ENCODE peak calls at places on chromosomes 2 and 18, in seven cellular contexts. Z is hepatocyte, G is A549, K is tibial nerve, Q is AG04450, D is IMR-90, M is coronary artery. R is an unnamed sample.

GRCh38 chr2:3288455-3289163 is 89.0 kb downstream of the EIPR1 start:
- DNase-seq in Z (no peak), G (no peak), K (no peak), Q (no peak), D (no peak), M (no peak), R (no peak)

GRCh38 chr2:56713161-56713676 is 529.4 kb downstream of the CCDC85A start:
- DNase-seq in Z (no peak), G (no peak), K (no peak), Q (no peak), D (peak; percentile 16), M (no peak), R (no peak)

GRCh38 chr2:3827673-3828575 is 124.5 kb downstream of the DCDC2C start:
- DNase-seq in Z (peak; percentile 42), G (peak; percentile 35), K (peak; percentile 31), Q (peak; percentile 4), D (peak; percentile 36), M (no peak), R (no peak)

GRCh38 chr2:9699139-9699823 is 68.5 kb upstream of the YWHAQ start:
- DNase-seq in Z (peak; percentile 52), G (peak; percentile 61), K (no peak), Q (peak; percentile 41), D (peak; percentile 86), M (no peak), R (no peak)

GRCh38 chr2:109089602-109090300 is 39.3 kb upstream of the SH3RF3 start:
- DNase-seq in Z (no peak), G (no peak), K (no peak), Q (no peak), D (peak; percentile 73), M (no peak), R (no peak)

GRCh38 chr2:238308177-238308576 is 12.1 kb upstream of the TRAF3IP1 start:
- DNase-seq in Z (no peak), G (no peak), K (no peak), Q (no peak), D (no peak), M (no peak), R (no peak)

GRCh38 chr2:134601266-134601665 is 117.5 kb downstream of the TMEM163 start:
- DNase-seq in Z (no peak), G (no peak), K (no peak), Q (no peak), D (no peak), M (no peak), R (no peak)

GRCh38 chr2:33135645-33136044 is 188.9 kb downstream of the LTBP1 start:
- DNase-seq in Z (no peak), G (no peak), K (no peak), Q (no peak), D (peak; percentile 52), M (no peak), R (no peak)

GRCh38 chr2:58812766-58813344 is 571.7 kb upstream of the FANCL start:
- DNase-seq in Z (no peak), G (no peak), K (no peak), Q (no peak), D (no peak), M (no peak), R (no peak)

GRCh38 chr2:34001557-34001956 is 402.5 kb upstream of the FAM98A start:
- DNase-seq in Z (no peak), G (no peak), K (no peak), Q (no peak), D (no peak), M (no peak), R (no peak)

GRCh38 chr2:237590272-237591020 is at the start of gene RAB17:
- DNase-seq in Z (peak; percentile 85), G (peak; percentile 48), K (no peak), Q (no peak), D (peak; percentile 39), M (no peak), R (no peak)

GRCh38 chr2:20143263-20143662 is 81.7 kb downstream of the SDC1 start:
- DNase-seq in Z (no peak), G (peak; percentile 78), K (no peak), Q (no peak), D (peak; percentile 81), M (no peak), R (no peak)

GRCh38 chr2:144453039-144453336 is 66.9 kb downstream of the ZEB2 start:
- DNase-seq in Z (no peak), G (peak; percentile 21), K (no peak), Q (no peak), D (peak; percentile 76), M (no peak), R (no peak)

GRCh38 chr2:145593991-145594702 is 1074.2 kb upstream of the ZEB2 start:
- DNase-seq in Z (peak; percentile 59), G (peak; percentile 73), K (no peak), Q (peak; percentile 34), D (peak; percentile 84), M (no peak), R (no peak)

GRCh38 chr2:169038338-169038757 is 7.2 kb upstream of the ABCB11 start:
- DNase-seq in Z (no peak), G (peak; percentile 47), K (no peak), Q (no peak), D (no peak), M (no peak), R (no peak)

GRCh38 chr18:60019463-60019840 is 119.7 kb downstream of the PMAIP1 start:
- DNase-seq in Z (no peak), G (peak; percentile 35), K (no peak), Q (peak; percentile 68), D (peak; percentile 87), M (no peak), R (no peak)

GRCh38 chr18:75844102-75844604 is 416.6 kb upstream of the SMIM21 start:
- DNase-seq in Z (peak; percentile 18), G (no peak), K (no peak), Q (no peak), D (no peak), M (no peak), R (no peak)
- H3K27ac ChIP-seq in Z (no peak overlapping the region), G (no peak overlapping the region), K (no peak overlapping the region), Q (no peak overlapping the region), D (no peak overlapping the region), M (no peak overlapping the region), R (no peak overlapping the region)

GRCh38 chr2:205237524-205237923 is 444.8 kb upstream of the NRP2 start:
- DNase-seq in Z (no peak), G (no peak), K (no peak), Q (no peak), D (no peak), M (no peak), R (no peak)
- TF ChIP-seq CTCF in Z (no peak), G (no peak), K (no peak), Q (peak; percentile 25), D (no peak), M (no peak), R (no peak)

GRCh38 chr2:188983427-188984101 is 9.4 kb downstream of the COL3A1 start:
- DNase-seq in Z (peak; percentile 31), G (no peak), K (no peak), Q (no peak), D (peak; percentile 78), M (no peak), R (no peak)

GRCh38 chr2:188979119-188979729 is 5.1 kb downstream of the COL3A1 start:
- DNase-seq in Z (no peak), G (no peak), K (no peak), Q (no peak), D (peak; percentile 58), M (no peak), R (no peak)

GRCh38 chr2:188976545-188977268 is 2.5 kb downstream of the COL3A1 start:
- DNase-seq in Z (peak; percentile 39), G (no peak), K (no peak), Q (no peak), D (peak; percentile 81), M (no peak), R (no peak)

GRCh38 chr2:188978291-188979081 is 4.3 kb downstream of the COL3A1 start:
- DNase-seq in Z (peak; percentile 70), G (peak; percentile 67), K (no peak), Q (no peak), D (peak; percentile 69), M (no peak), R (no peak)

DNA sequence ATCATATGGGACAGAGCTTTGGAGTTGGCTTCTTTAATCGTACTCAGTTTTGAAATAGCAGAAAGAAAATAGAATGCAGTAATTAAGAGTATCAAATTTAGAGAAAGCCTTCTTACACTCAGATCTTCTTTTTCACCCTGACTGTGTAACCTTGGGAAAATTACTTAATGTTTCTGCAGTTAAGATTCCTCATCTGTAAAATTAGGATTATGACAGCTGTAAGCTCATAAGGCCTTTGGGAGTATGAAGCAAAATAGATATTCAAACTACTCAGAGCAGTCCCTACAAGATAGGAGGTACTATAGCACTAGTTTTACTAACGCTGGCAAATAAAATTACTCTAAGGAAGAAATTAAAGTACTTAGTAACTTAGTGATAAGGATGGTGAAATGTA is 5.6 kb downstream of the COL3A1 start:
- DNase-seq in Z (no peak), G (no peak), K (no peak), Q (no peak), D (no peak), M (no peak), R (no peak)
- H3K4me3 ChIP-seq in Z (peak overlapping the region; percentile 15), G (no peak overlapping the region), K (peak overlapping the region; percentile 34), Q (peak overlapping the region; percentile 69), D (peak overlapping the region; percentile 6), M (peak overlapping the region; percentile 71), R (no peak overlapping the region)

GRCh38 chr2:36476411-36476810 is 120.8 kb downstream of the CRIM1 start:
- DNase-seq in Z (no peak), G (no peak), K (no peak), Q (no peak), D (no peak), M (no peak), R (no peak)
- H3K27ac ChIP-seq in Z (no peak overlapping the region), G (peak overlapping the region; percentile 78), K (no peak overlapping the region), Q (no peak overlapping the region), D (no peak overlapping the region), M (no peak overlapping the region), R (no peak overlapping the region)

GRCh38 chr2:35343135-35343534 is 1012.4 kb upstream of the CRIM1 start:
- DNase-seq in Z (no peak), G (peak; percentile 29), K (no peak), Q (no peak), D (no peak), M (no peak), R (no peak)
- TF ChIP-seq CTCF in Z (no peak), G (peak; percentile 22), K (no peak), Q (no peak), D (peak; percentile 28), M (no peak), R (no peak)

DNA sequence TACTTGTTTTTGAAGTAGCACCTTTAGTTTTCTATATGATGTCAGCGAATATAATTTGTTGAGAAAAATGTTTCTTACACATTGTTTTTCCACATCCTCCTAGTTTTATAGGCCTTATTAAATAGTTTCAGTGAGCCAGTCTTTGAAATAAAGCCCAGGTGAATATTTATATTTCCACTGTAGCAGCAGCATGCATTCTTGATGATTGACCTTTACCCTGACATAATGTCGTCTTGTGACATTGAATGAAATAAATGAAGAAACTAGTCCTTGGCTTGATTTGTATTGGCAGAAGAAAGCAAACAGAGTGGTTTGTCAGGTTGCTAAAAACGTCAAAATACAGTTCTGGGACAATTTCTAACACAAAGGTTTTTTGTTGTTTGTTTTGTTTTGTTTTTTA is 84.4 kb downstream of the EHBP1 start:
- DNase-seq in Z (no peak), G (no peak), K (no peak), Q (no peak), D (no peak), M (no peak), R (no peak)
- H3K4me3 ChIP-seq in Z (no peak overlapping the region), G (peak overlapping the region; percentile 0), K (no peak overlapping the region), Q (no peak overlapping the region), D (no peak overlapping the region), M (no peak overlapping the region), R (no peak overlapping the region)

GRCh38 chr2:136210822-136211221 is 92.9 kb upstream of the CXCR4 start:
- DNase-seq in Z (no peak), G (no peak), K (no peak), Q (no peak), D (no peak), M (no peak), R (no peak)
- H3K27ac ChIP-seq in Z (no peak overlapping the region), G (no peak overlapping the region), K (no peak overlapping the region), Q (no peak overlapping the region), D (no peak overlapping the region), M (no peak overlapping the region), R (no peak overlapping the region)

R was measured in dorsolateral prefrontal cortex.